ENCODE peak calls at places on chromosomes 7 and 10, in nine cellular contexts. W is cerebellar nuclear complex; C is ascending aorta; A is NCI-H510A treated with DMSO at 0.1 percent for 48 hours; L is EL; S is GOT3; K is activated CD4-positive, alpha-beta T cell treated with anti-CD3 and anti-CD28 coated beads, Interleukin-2, amount 10 ng/mL, durations not matched to agents 7 days and 5 days; P is Panc1; U is left colon. Z is an unnamed sample.

GRCh38 chr10:133242611-133243356 is 5.1 kb downstream of the VENTX start:
- DNase-seq in W (no peak), C (no peak), A (no peak), L (peak), S (no peak), K (no peak), P (no peak), U (no peak), Z (no peak)

GRCh38 chr7:91249506-91250233 is 14.6 kb upstream of the FZD1 start:
- DNase-seq in W (no peak), C (no peak), A (no peak), L (peak), S (no peak), K (no peak), P (no peak), U (no peak), Z (no peak)

GRCh38 chr7:22445140-22445722 is 54.8 kb downstream of the STEAP1B start:
- DNase-seq in W (peak), C (peak), A (peak), L (no peak), S (no peak), K (no peak), P (no peak), U (peak), Z (peak)

GRCh38 chr7:114141415-114141814 is 222.6 kb upstream of the PPP1R3A start:
- DNase-seq in W (no peak), C (no peak), A (no peak), L (no peak), S (no peak), K (no peak), P (no peak), U (no peak), Z (no peak)

GRCh38 chr7:7861211-7861633 is 107.4 kb upstream of the GLCCI1 start:
- DNase-seq in W (no peak), C (no peak), A (peak), L (peak), S (no peak), K (no peak), P (peak), U (no peak), Z (no peak)

GRCh38 chr10:22837351-22837750 is 90.5 kb upstream of the ARMC3 start:
- DNase-seq in W (no peak), C (no peak), A (no peak), L (no peak), S (no peak), K (no peak), P (no peak), U (no peak), Z (no peak)

GRCh38 chr7:140640727-140641531 is at the start of gene DENND2A:
- DNase-seq in W (no peak), C (no peak), A (peak), L (peak), S (no peak), K (no peak), P (no peak), U (peak), Z (peak)

GRCh38 chr10:21528452-21529235 is 3.2 kb upstream of the SKIDA1 start:
- DNase-seq in W (no peak), C (no peak), A (no peak), L (no peak), S (no peak), K (no peak), P (no peak), U (no peak), Z (no peak)

GRCh38 chr7:115269486-115269885 is 347.6 kb downstream of the MDFIC start:
- DNase-seq in W (no peak), C (no peak), A (no peak), L (no peak), S (no peak), K (no peak), P (no peak), U (no peak), Z (no peak)

GRCh38 chr10:132423966-132424847 is 27.2 kb downstream of the PWWP2B start:
- DNase-seq in W (no peak), C (no peak), A (no peak), L (no peak), S (no peak), K (no peak), P (no peak), U (no peak), Z (no peak)

GRCh38 chr10:23343591-23344225 is 889 bp downstream of the C10orf67 start:
- DNase-seq in W (no peak), C (no peak), A (peak), L (peak), S (no peak), K (peak), P (no peak), U (peak), Z (peak)

GRCh38 chr10:122495406-122496340 is 34.3 kb downstream of the HTRA1 start:
- DNase-seq in W (no peak), C (peak), A (no peak), L (no peak), S (no peak), K (peak), P (no peak), U (no peak), Z (no peak)

GRCh38 chr10:123496996-123497660 is 169.0 kb upstream of the GPR26 start:
- DNase-seq in W (no peak), C (no peak), A (no peak), L (no peak), S (no peak), K (no peak), P (no peak), U (no peak), Z (no peak)

GRCh38 chr10:77633376-77633775 is 4.2 kb downstream of the KCNMA1 start:
- DNase-seq in W (no peak), C (peak), A (no peak), L (no peak), S (no peak), K (no peak), P (no peak), U (no peak), Z (no peak)

GRCh38 chr7:98107313-98107691 is 640 bp downstream of the LMTK2 start:
- DNase-seq in W (no peak), C (no peak), A (peak), L (peak), S (no peak), K (no peak), P (no peak), U (no peak), Z (peak)

GRCh38 chr10:70481105-70481504 is 2.5 kb downstream of the PALD1 start:
- DNase-seq in W (no peak), C (no peak), A (no peak), L (no peak), S (no peak), K (no peak), P (no peak), U (no peak), Z (no peak)

GRCh38 chr10:88544140-88544870 is 38.8 kb downstream of the RNLS start:
- DNase-seq in W (no peak), C (no peak), A (no peak), L (no peak), S (no peak), K (no peak), P (no peak), U (no peak), Z (no peak)

GRCh38 chr7:94510582-94511456 is 1.2 kb downstream of the CASD1 start:
- DNase-seq in W (peak), C (peak), A (no peak), L (peak), S (no peak), K (peak), P (no peak), U (peak), Z (no peak)

GRCh38 chr7:136018104-136018503 is 40.9 kb upstream of the MTPN start:
- DNase-seq in W (no peak), C (no peak), A (no peak), L (no peak), S (no peak), K (no peak), P (no peak), U (no peak), Z (no peak)

GRCh38 chr7:455110-455928 is 64.3 kb downstream of the PDGFA start:
- DNase-seq in W (no peak), C (peak), A (no peak), L (peak), S (no peak), K (no peak), P (no peak), U (peak), Z (no peak)

GRCh38 chr10:104434601-104435000 is 81.0 kb downstream of the CFAP58 start:
- DNase-seq in W (no peak), C (no peak), A (no peak), L (peak), S (no peak), K (no peak), P (no peak), U (no peak), Z (no peak)

GRCh38 chr7:117875566-117875965 is 2.3 kb upstream of the CTTNBP2 start:
- DNase-seq in W (no peak), C (no peak), A (peak), L (no peak), S (no peak), K (no peak), P (no peak), U (no peak), Z (peak)

GRCh38 chr10:17607603-17608332 is 9.4 kb downstream of the HACD1 start:
- DNase-seq in W (peak), C (no peak), A (peak), L (peak), S (no peak), K (peak), P (no peak), U (no peak), Z (peak)

GRCh38 chr7:23394828-23395227 is 75.5 kb downstream of the IGF2BP3 start:
- DNase-seq in W (no peak), C (no peak), A (peak), L (no peak), S (no peak), K (no peak), P (no peak), U (no peak), Z (no peak)

GRCh38 chr10:60549686-60550085 is 160.0 kb upstream of the ANK3 start:
- DNase-seq in W (no peak), C (no peak), A (no peak), L (no peak), S (no peak), K (no peak), P (no peak), U (no peak), Z (no peak)